ENCODE peak calls at places on chromosomes 13 and 19, in six cellular contexts. P is GM23338, A is HepG2, W is K562, H is HCT116, K is H1. V is an unnamed sample.

GRCh38 chr19:42469311-42470239 is 26.8 kb upstream of the CXCL17 start:
- DNase-seq in K (no peak), W (no peak), A (peak; percentile 50), P (no peak), H (no peak), V (no peak)

GRCh38 chr13:97371486-97372109 is 62.4 kb upstream of the RAP2A start:
- DNase-seq in W (no peak), P (no peak), H (no peak), K (no peak), A (no peak), V (no peak)

GRCh38 chr13:61410669-61411297 is 4.9 kb downstream of the PCDH20 start:
- DNase-seq in K (no peak), H (peak; percentile 2), W (peak; percentile 4), A (peak; percentile 5), P (peak; percentile 37), V (peak; percentile 24)

GRCh38 chr19:32097620-32098019 is 247.8 kb upstream of the ZNF507 start:
- DNase-seq in W (no peak), K (no peak), H (no peak), A (no peak), P (no peak), V (no peak)

GRCh38 chr19:55447421-55448174 is 4.5 kb upstream of the SHISA7 start:
- DNase-seq in K (no peak), W (peak; percentile 52), H (no peak), A (no peak), P (peak; percentile 62), V (no peak)

GRCh38 chr13:27796544-27797227 is 4.4 kb downstream of the GSX1 start:
- DNase-seq in W (no peak), H (no peak), P (peak; percentile 65), K (no peak), A (no peak), V (no peak)

GRCh38 chr19:41426952-41427646 is at the start of gene B3GNT8:
- DNase-seq in P (peak; percentile 92), W (peak; percentile 93), K (peak; percentile 88), H (no peak), A (peak; percentile 59), V (peak; percentile 60)

GRCh38 chr19:45294291-45295029 is 28.2 kb downstream of the CKM start:
- DNase-seq in H (no peak), K (no peak), A (no peak), W (no peak), P (no peak), V (no peak)

DNA sequence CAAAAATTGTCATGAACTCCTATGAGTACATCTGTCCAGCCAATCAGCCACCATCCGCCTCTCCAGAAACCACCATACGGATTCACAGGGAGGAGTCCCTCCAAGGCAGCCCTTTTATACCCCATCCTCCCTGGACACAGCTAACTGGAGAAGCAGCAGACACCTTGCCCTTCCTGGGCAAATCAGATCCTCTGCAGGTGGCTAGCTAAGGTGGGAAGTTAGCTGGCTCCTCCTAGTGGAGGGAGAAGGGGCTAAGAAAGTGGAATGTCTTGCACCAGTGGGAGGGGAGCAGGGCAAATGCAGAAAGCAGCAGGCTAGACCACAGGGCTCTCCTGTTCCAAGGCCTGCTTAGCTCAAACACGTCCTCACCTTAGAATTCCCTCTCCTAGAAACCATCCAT is 46.2 kb upstream of the UQCRFS1 start:
- DNase-seq in H (no peak), P (peak; percentile 32), A (no peak), W (peak; percentile 34), K (no peak), V (no peak)
- TF ChIP-seq POLR2AphosphoS5 in H (no peak), P (no peak), A (no peak), W (no peak), K (no peak), V (no peak)

DNA sequence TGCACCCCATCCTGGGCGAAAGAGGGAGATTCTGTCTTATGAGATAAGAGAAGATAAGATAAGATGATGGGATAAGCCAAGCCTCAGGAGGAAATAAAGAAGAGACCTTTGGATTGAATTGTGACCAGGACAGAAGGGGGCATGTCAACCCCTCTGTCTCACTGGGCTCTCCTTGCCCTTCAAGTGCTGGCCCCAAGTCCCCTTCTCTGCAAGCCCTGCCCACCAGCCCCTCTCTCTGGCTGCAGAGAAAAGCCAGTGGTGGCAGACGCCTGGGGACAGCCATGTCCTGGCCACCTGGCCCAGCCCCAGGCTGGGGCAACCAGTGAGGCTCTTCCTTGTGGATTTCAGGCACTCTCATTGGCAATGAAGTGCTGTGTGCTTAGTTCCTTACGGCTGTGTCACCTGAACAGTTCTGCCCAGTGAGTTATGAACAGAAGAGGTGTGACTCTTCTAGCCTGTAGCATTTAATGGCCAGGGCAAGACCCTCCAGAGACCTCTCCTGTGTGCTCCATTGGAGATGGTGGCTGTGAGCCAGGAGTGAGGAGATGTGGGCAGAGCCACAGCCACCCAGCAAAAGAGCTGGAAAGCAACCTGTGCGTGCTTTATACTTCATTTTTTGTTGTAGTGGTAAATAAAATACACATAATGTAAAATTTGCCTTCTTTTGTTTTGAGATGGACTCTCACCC is 6.1 kb upstream of the BTBD2 start:
- DNase-seq in K (no peak), W (no peak), P (no peak), H (no peak), A (no peak), V (no peak)
- H2AFZ ChIP-seq in K (no peak overlapping the region), W (no peak overlapping the region), P (no peak overlapping the region), H (no peak overlapping the region), A (no peak overlapping the region), V (no peak overlapping the region)

GRCh38 chr19:53908933-53909415 is at the start of gene CACNG7:
- DNase-seq in A (no peak), K (no peak), P (peak; percentile 83), W (no peak), H (no peak), V (no peak)
- H3K4me3 ChIP-seq in A (no peak within 1 kb of the TSS), K (peak within 1 kb of the TSS; percentile 75), P (peak within 1 kb of the TSS; percentile 95), W (no peak within 1 kb of the TSS), H (no peak within 1 kb of the TSS), V (no peak within 1 kb of the TSS)

DNA sequence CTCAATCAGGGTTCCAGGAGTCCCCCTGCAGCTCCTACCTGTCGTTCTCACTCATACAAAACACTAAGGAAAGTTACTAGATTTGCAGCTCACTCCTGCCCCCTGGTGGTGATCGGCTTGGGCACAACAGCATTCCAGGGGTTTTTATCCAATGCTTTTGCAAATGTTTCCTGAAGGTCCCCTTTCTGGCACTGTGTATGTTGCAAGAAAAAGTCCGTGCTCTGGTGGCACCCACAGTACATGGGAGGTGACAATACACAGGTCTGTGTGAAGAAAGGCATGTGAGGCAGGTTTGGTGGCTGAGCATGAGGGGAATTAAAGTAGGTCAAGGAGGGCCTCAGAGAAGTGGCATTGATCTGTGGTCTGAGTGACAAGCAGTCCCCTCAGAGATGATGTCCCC is 8.6 kb upstream of the TYK2 start:
- DNase-seq in K (peak; percentile 99), H (peak; percentile 77), P (peak; percentile 93), A (peak; percentile 80), W (peak; percentile 72), V (peak; percentile 85)
- TF ChIP-seq POLR2AphosphoS5 in K (peak; percentile 2), H (peak; percentile 57), P (no peak), A (no peak), W (no peak), V (peak; percentile 49)

DNA sequence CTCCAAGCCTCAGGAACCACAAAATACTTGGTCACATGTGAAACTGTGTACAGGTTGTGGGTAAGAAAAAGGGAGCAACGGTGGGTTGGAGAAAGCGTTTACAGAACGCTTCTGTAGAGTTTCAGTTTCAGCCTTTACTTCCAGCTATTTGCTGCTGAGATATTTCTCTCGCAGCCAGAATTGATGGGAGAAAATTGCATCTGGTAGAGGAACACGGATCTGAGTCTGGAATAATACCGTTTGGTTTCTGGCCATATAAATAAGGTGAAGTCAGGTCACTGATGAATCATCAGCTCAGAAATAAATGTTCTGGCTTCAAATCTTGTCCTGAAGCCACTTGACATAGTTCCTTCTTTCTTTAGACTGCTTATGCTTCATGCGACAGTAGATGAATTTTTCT is 20.3 kb upstream of the RFC3 start:
- DNase-seq in P (no peak), H (no peak), W (no peak), A (no peak), K (no peak), V (no peak)
- H2AFZ ChIP-seq in P (peak overlapping the region; percentile 45), H (no peak overlapping the region), W (no peak overlapping the region), A (no peak overlapping the region), K (no peak overlapping the region), V (no peak overlapping the region)

GRCh38 chr19:35860818-35861639 is 4.3 kb downstream of the KIRREL2 start:
- DNase-seq in W (peak; percentile 72), A (peak; percentile 89), P (peak; percentile 98), K (peak; percentile 90), H (no peak), V (no peak)

GRCh38 chr19:35860436-35860817 is 3.7 kb downstream of the KIRREL2 start:
- DNase-seq in P (peak; percentile 50), K (peak; percentile 60), W (no peak), H (no peak), A (no peak), V (no peak)

GRCh38 chr19:35863018-35863417 is 5.4 kb upstream of the APLP1 start:
- DNase-seq in W (no peak), H (no peak), K (no peak), P (no peak), A (no peak), V (no peak)

GRCh38 chr19:35862528-35862927 is 5.8 kb downstream of the KIRREL2 start:
- DNase-seq in P (peak; percentile 62), A (peak; percentile 42), W (peak; percentile 59), K (no peak), H (no peak), V (no peak)

DNA sequence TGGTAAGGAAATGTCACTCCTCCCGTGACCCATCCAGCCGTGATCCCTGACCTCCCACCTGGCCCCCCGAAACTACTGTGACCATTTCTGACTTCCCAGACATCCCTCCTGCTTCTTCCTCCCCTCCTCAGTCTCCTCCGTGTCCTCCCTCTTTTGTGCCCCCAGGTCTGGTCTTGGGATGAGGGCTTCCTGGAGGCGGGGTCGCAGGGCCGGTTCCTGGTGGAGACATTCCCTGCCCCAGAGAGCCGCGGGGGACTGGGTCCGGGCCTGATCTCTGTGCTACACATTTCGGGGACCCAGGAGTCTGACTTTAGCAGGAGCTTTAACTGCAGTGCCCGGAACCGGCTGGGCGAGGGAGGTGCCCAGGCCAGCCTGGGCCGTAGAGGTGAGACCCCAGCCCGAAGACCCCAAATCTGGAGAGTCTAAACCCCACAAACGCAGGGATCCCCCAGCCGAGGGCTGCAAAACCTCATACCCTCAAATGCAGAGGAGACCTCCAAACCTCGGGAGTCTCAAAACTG is 5.0 kb downstream of the KIRREL2 start:
- DNase-seq in K (no peak), A (no peak), W (no peak), P (peak; percentile 36), H (no peak), V (no peak)
- H3K4me3 ChIP-seq in K (peak overlapping the region; percentile 55), A (peak overlapping the region; percentile 70), W (no peak overlapping the region), P (peak overlapping the region; percentile 72), H (peak overlapping the region; percentile 26), V (no peak overlapping the region)

DNA sequence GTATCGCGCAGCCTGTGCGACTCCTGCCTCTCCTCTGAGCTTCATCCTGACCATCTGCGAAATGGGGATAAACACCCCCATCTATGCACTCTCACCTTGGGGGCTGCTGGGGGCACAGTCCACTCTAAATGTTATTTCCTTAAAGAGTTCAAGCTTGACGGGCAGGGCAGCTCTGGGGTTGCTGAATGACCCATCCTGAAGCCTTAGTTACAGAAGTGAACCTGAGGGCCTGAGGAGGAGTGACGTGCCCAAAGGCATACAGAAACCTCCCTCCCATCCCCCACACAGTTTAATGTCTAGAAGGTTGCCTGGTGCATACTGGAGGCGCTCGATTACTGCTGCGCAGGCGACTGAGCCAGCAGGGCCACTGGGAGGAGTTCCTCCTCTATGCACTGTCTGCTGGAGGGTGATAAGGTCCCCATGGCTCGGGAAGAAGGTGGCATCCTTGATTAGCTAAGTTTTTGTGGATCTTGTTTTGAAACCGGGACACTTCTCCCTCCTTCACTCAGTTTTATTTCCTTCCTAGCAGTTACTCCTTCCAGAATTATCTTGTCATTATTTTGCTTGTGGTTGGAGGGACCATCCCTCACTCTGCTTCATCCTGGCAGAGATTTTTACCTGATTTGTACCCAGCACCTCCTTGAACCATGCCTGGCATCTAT is 572 bp upstream of the FKBP8 start:
- DNase-seq in K (peak; percentile 74), H (peak; percentile 76), W (peak; percentile 97), A (peak; percentile 23), P (peak; percentile 90), V (peak; percentile 38)
- TF ChIP-seq POLR2AphosphoS5 in K (no peak), H (peak; percentile 65), W (peak; percentile 99), A (no peak), P (peak; percentile 45), V (no peak)

GRCh38 chr13:32779119-32779518 is 192.9 kb downstream of the PDS5B start:
- DNase-seq in A (no peak), W (no peak), P (no peak), H (no peak), K (no peak), V (no peak)
- H2AFZ ChIP-seq in A (no peak overlapping the region), W (no peak overlapping the region), P (no peak overlapping the region), H (no peak overlapping the region), K (no peak overlapping the region), V (no peak overlapping the region)

V was measured in endothelial cell of umbilical vein.